ENCODE peak calls at places on chromosomes 1 and 21, in eight cellular contexts. S, Q, T, Z, H, P, A and N are unnamed samples.

GRCh38 chr1:222454782-222455181 is 93.1 kb downstream of the HHIPL2 start:
- DNase-seq in Q (no peak), Z (no peak), S (peak; percentile 27), A (no peak), H (peak; percentile 72), P (no peak), T (no peak), N (no peak)

GRCh38 chr1:214067853-214068703 is 80.3 kb downstream of the PROX1 start:
- DNase-seq in A (no peak), T (no peak), Z (no peak), Q (no peak), H (no peak), S (no peak), P (no peak), N (no peak)

GRCh38 chr21:39325458-39325857 is 12.0 kb upstream of the BRWD1 start:
- DNase-seq in Z (no peak), Q (no peak), A (no peak), S (no peak), H (no peak), P (no peak), T (no peak), N (no peak)

GRCh38 chr1:107941123-107941522 is 23.9 kb downstream of the VAV3 start:
- DNase-seq in A (peak; percentile 18), H (no peak), T (no peak), P (peak; percentile 94), S (no peak), Q (no peak), Z (no peak), N (peak; percentile 46)

GRCh38 chr21:26842300-26842699 is 2.9 kb downstream of the ADAMTS1 start:
- DNase-seq in H (peak; percentile 64), A (peak; percentile 68), Q (no peak), Z (no peak), S (no peak), T (no peak), P (no peak), N (peak; percentile 62)

GRCh38 chr1:215444715-215445414 is 122.2 kb upstream of the KCTD3 start:
- DNase-seq in A (no peak), H (no peak), Z (no peak), P (no peak), T (peak; percentile 31), S (no peak), Q (no peak), N (no peak)

GRCh38 chr1:207050428-207050767 is 610 bp downstream of the YOD1 start:
- DNase-seq in S (no peak), T (no peak), Z (no peak), Q (no peak), A (no peak), P (no peak), H (no peak), N (no peak)

GRCh38 chr1:41955461-41956159 is 36.9 kb upstream of the HIVEP3 start:
- DNase-seq in Z (no peak), P (peak; percentile 80), Q (no peak), T (no peak), S (peak; percentile 82), A (peak; percentile 83), H (peak; percentile 86), N (peak; percentile 73)

GRCh38 chr1:59768752-59769411 is 45.9 kb upstream of the HOOK1 start:
- DNase-seq in P (no peak), Z (peak; percentile 17), A (no peak), Q (no peak), S (peak; percentile 87), H (no peak), T (no peak), N (no peak)

GRCh38 chr21:38830667-38831525 is 25.2 kb downstream of the ETS2 start:
- DNase-seq in T (no peak), Z (no peak), S (no peak), P (no peak), H (no peak), A (no peak), Q (no peak), N (no peak)

GRCh38 chr1:8019229-8019620 is 6.9 kb downstream of the ERRFI1 start:
- DNase-seq in A (no peak), H (no peak), T (no peak), Z (no peak), S (no peak), Q (no peak), P (no peak), N (peak; percentile 29)

GRCh38 chr1:197638316-197638715 is 137.0 kb downstream of the DENND1B start:
- DNase-seq in T (no peak), Z (no peak), A (no peak), P (no peak), Q (peak; percentile 8), S (no peak), H (no peak), N (no peak)

GRCh38 chr21:34992736-34993135 is 56.4 kb downstream of the RUNX1 start:
- DNase-seq in T (peak; percentile 62), Z (no peak), H (peak; percentile 73), A (peak; percentile 85), P (no peak), S (peak; percentile 27), Q (peak; percentile 15), N (peak; percentile 31)

GRCh38 chr21:17775431-17776126 is 43.6 kb downstream of the C21orf91 start:
- DNase-seq in S (no peak), A (no peak), Q (no peak), T (peak; percentile 76), P (no peak), Z (no peak), H (no peak), N (no peak)

GRCh38 chr21:28798798-28799197 is 193.9 kb downstream of the LTN1 start:
- DNase-seq in Z (no peak), S (no peak), P (no peak), T (no peak), Q (no peak), A (peak; percentile 50), H (peak; percentile 66), N (no peak)

GRCh38 chr1:81439046-81439823 is 361.5 kb upstream of the ADGRL2 start:
- DNase-seq in Z (no peak), Q (no peak), A (no peak), P (no peak), H (no peak), T (no peak), S (no peak), N (no peak)

GRCh38 chr1:240555524-240555923 is 56.4 kb downstream of the GREM2 start:
- DNase-seq in A (peak; percentile 52), S (no peak), H (no peak), P (no peak), Z (no peak), T (no peak), Q (no peak), N (no peak)

GRCh38 chr1:217717959-217718358 is 86.8 kb downstream of the SPATA17 start:
- DNase-seq in Q (no peak), A (no peak), S (no peak), Z (no peak), H (no peak), P (no peak), T (no peak), N (no peak)

DNA sequence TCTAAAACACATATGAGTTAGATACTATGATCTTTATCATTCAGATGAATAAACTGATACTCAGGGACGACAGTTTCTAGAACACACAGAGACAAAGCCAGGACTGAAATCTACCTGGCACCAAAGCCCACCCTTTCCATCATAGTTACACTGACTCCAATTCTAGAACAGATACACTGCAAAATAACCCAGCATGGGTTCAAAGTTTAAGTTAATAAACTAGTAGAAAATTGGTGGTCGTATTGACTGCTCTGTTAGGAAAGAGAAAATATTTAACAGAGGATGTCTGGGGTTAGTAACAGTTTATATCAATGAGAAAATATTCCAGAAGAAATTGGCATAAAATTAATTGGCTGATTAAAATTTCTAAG is 60.8 kb upstream of the BCL9 start:
- DNase-seq in Z (no peak), A (no peak), P (no peak), Q (no peak), T (no peak), H (no peak), S (no peak), N (no peak)
- TF ChIP-seq CTCF in Z (no peak), A (no peak), P (no peak), Q (no peak), T (no peak), H (no peak), S (no peak), N (no peak)

DNA sequence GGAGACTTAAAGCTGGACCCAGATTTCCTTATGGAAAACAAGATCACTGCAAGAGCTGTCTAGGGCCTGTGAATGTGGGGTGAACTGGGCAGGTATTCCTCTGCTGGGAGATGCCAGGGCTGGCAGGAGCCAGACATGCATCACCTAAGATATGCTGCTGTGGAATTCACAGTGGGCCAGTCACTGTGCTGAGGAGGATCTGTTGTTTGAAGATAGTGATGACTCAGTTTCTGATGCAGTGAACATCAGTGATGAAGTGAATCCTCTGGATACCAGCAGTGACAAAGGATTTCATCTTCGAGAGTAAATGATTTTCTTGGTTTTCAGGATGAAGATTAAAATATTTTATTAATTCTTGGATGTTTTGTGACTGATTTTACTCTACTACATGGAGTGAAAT is 29.9 kb upstream of the CAMSAP2 start:
- DNase-seq in H (peak; percentile 60), Z (no peak), Q (no peak), T (no peak), P (no peak), S (peak; percentile 57), A (no peak), N (peak; percentile 16)
- H3K4me3 ChIP-seq in H (no peak overlapping the region), Z (no peak overlapping the region), Q (no peak overlapping the region), T (no peak overlapping the region), P (no peak overlapping the region), S (no peak overlapping the region), A (no peak overlapping the region), N (no peak overlapping the region)

GRCh38 chr1:223683586-223684487 is 18.3 kb upstream of the CAPN8 start:
- DNase-seq in Q (no peak), A (peak; percentile 65), H (peak; percentile 60), T (no peak), Z (peak; percentile 81), P (peak; percentile 58), S (peak; percentile 63), N (peak; percentile 61)
- TF ChIP-seq CTCF in Q (peak; percentile 45), A (peak; percentile 70), H (peak; percentile 84), T (peak; percentile 20), Z (peak; percentile 41), P (peak; percentile 46), S (peak; percentile 70), N (peak; percentile 59)

DNA sequence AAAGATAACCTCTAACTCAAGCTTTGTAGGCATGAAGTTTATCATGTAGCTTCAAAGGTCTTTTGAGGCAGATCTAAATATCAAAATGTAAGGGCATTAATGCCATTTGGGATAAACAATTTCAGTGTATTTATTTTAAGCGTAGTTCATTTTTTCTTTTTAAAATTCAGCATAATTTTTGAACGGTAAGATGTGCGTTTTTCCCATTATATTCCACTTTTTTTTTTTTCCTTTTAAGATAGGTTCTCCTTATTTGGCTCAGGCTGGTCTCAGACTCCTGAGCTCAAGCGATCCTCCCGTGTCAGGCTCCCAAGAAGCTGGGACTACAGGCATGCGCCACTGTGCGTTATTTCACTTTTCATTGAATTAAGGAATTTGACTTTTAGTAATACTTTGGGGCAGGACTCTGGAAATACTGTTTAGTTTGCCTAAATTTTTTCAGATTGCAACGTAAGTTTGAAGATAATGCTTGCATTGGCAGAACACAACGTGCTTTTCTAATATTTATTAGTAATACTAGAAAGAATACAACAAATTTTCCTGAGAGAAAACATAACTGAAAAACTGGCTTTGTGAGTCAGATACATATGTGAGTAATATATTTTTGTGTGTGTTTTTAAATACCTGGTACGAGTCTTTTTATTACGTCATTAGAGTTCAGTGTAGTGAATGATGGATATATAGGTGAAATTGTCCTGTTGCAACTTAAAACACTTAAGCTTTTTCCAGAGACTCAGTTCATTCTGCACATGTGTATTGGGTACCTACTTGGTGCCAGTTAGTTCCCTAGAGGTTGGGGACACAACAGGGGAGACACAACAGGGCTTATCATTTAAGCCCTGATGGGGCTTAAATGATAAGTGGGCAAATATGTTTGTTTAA is 2.2 kb downstream of the RALGPS2 start:
- DNase-seq in P (peak; percentile 7), Z (no peak), A (no peak), S (peak; percentile 80), Q (no peak), T (no peak), H (no peak), N (peak; percentile 46)
- H3K4me3 ChIP-seq in P (peak overlapping the region; percentile 76), Z (no peak overlapping the region), A (peak overlapping the region; percentile 77), S (no peak overlapping the region), Q (no peak overlapping the region), T (no peak overlapping the region), H (peak overlapping the region; percentile 91), N (peak overlapping the region; percentile 82)